ENCODE peak calls at places on chromosomes 3 and 15, in six cellular contexts. One of them, this sample, is unnamed.

GRCh38 chr3:141656771-141657170 is 81.3 kb upstream of the RNF7 start:
- DNase-seq in SJSA1: peak; percentile 66
- DNase-seq in OCI-LY7: no peak
- DNase-seq in lower lobe of right lung: no peak
- DNase-seq in CD8-positive, alpha-beta T cell: no peak
- DNase-seq in transverse colon: no peak
- DNase-seq in this sample: no peak

GRCh38 chr3:50550079-50550736 is 17.3 kb downstream of the C3orf18 start:
- DNase-seq in SJSA1: peak; percentile 53
- DNase-seq in OCI-LY7: peak; percentile 59
- DNase-seq in lower lobe of right lung: peak; percentile 71
- DNase-seq in CD8-positive, alpha-beta T cell: peak; percentile 74
- DNase-seq in transverse colon: peak; percentile 52
- DNase-seq in this sample: peak; percentile 30

GRCh38 chr3:184315871-184316661 is 1.7 kb downstream of the EIF4G1 start:
- DNase-seq in SJSA1: no peak
- DNase-seq in OCI-LY7: no peak
- DNase-seq in lower lobe of right lung: no peak
- DNase-seq in CD8-positive, alpha-beta T cell: no peak
- DNase-seq in transverse colon: no peak
- DNase-seq in this sample: no peak

GRCh38 chr15:65646486-65646885 is 24.7 kb downstream of the SLC24A1 start:
- DNase-seq in SJSA1: no peak
- DNase-seq in OCI-LY7: no peak
- DNase-seq in lower lobe of right lung: no peak
- DNase-seq in CD8-positive, alpha-beta T cell: no peak
- DNase-seq in transverse colon: no peak
- DNase-seq in this sample: no peak

GRCh38 chr3:45574067-45574494 is 20.5 kb upstream of the LIMD1 start:
- DNase-seq in SJSA1: no peak
- DNase-seq in OCI-LY7: no peak
- DNase-seq in lower lobe of right lung: no peak
- DNase-seq in CD8-positive, alpha-beta T cell: no peak
- DNase-seq in transverse colon: no peak
- DNase-seq in this sample: no peak

GRCh38 chr15:33671456-33671855 is 296.8 kb upstream of the CHRM5 start:
- DNase-seq in SJSA1: no peak
- DNase-seq in OCI-LY7: peak; percentile 86
- DNase-seq in lower lobe of right lung: no peak
- DNase-seq in CD8-positive, alpha-beta T cell: no peak
- DNase-seq in transverse colon: no peak
- DNase-seq in this sample: no peak

GRCh38 chr15:62067448-62068044 is 769 bp downstream of the C2CD4A start:
- DNase-seq in SJSA1: no peak
- DNase-seq in OCI-LY7: no peak
- DNase-seq in lower lobe of right lung: peak; percentile 52
- DNase-seq in CD8-positive, alpha-beta T cell: peak; percentile 49
- DNase-seq in transverse colon: peak; percentile 28
- DNase-seq in this sample: peak; percentile 13

GRCh38 chr15:23072633-23073032 is 33.3 kb upstream of the TUBGCP5 start:
- DNase-seq in SJSA1: no peak
- DNase-seq in OCI-LY7: no peak
- DNase-seq in lower lobe of right lung: no peak
- DNase-seq in CD8-positive, alpha-beta T cell: no peak
- DNase-seq in transverse colon: no peak
- DNase-seq in this sample: no peak

GRCh38 chr3:46368569-46368968 is 2.2 kb upstream of the CCR5 start:
- DNase-seq in SJSA1: no peak
- DNase-seq in OCI-LY7: peak; percentile 48
- DNase-seq in lower lobe of right lung: peak; percentile 78
- DNase-seq in CD8-positive, alpha-beta T cell: peak; percentile 76
- DNase-seq in transverse colon: peak; percentile 77
- DNase-seq in this sample: peak; percentile 49

GRCh38 chr15:89444855-89445254 is 51.5 kb downstream of the RHCG start:
- DNase-seq in SJSA1: no peak
- DNase-seq in OCI-LY7: no peak
- DNase-seq in lower lobe of right lung: no peak
- DNase-seq in CD8-positive, alpha-beta T cell: no peak
- DNase-seq in transverse colon: no peak
- DNase-seq in this sample: no peak

GRCh38 chr3:148757238-148757930 is 59.7 kb downstream of the AGTR1 start:
- DNase-seq in SJSA1: no peak
- DNase-seq in OCI-LY7: no peak
- DNase-seq in lower lobe of right lung: no peak
- DNase-seq in CD8-positive, alpha-beta T cell: no peak
- DNase-seq in transverse colon: no peak
- DNase-seq in this sample: no peak

GRCh38 chr15:34125945-34126344 is 24.1 kb downstream of the PGBD4 start:
- DNase-seq in SJSA1: no peak
- DNase-seq in OCI-LY7: no peak
- DNase-seq in lower lobe of right lung: no peak
- DNase-seq in CD8-positive, alpha-beta T cell: no peak
- DNase-seq in transverse colon: no peak
- DNase-seq in this sample: no peak

GRCh38 chr3:53045107-53045783 is 628 bp downstream of the SFMBT1 start:
- DNase-seq in SJSA1: no peak
- DNase-seq in OCI-LY7: peak; percentile 76
- DNase-seq in lower lobe of right lung: peak; percentile 71
- DNase-seq in CD8-positive, alpha-beta T cell: peak; percentile 77
- DNase-seq in transverse colon: peak; percentile 64
- DNase-seq in this sample: peak; percentile 69

GRCh38 chr15:31367021-31367729 is 40.5 kb downstream of the KLF13 start:
- DNase-seq in SJSA1: no peak
- DNase-seq in OCI-LY7: no peak
- DNase-seq in lower lobe of right lung: peak; percentile 61
- DNase-seq in CD8-positive, alpha-beta T cell: no peak
- DNase-seq in transverse colon: no peak
- DNase-seq in this sample: no peak

GRCh38 chr3:45174234-45174633 is 28.1 kb upstream of the CDCP1 start:
- DNase-seq in SJSA1: no peak
- DNase-seq in OCI-LY7: no peak
- DNase-seq in lower lobe of right lung: no peak
- DNase-seq in CD8-positive, alpha-beta T cell: no peak
- DNase-seq in transverse colon: no peak
- DNase-seq in this sample: no peak

GRCh38 chr15:52208306-52208946 is 17.2 kb upstream of the GNB5 start:
- DNase-seq in SJSA1: peak; percentile 75
- DNase-seq in OCI-LY7: peak; percentile 79
- DNase-seq in lower lobe of right lung: peak; percentile 58
- DNase-seq in CD8-positive, alpha-beta T cell: peak; percentile 81
- DNase-seq in transverse colon: peak; percentile 66
- DNase-seq in this sample: peak; percentile 45

GRCh38 chr15:32908921-32909320 is 191.1 kb downstream of the GREM1 start:
- DNase-seq in SJSA1: no peak
- DNase-seq in OCI-LY7: peak; percentile 32
- DNase-seq in lower lobe of right lung: no peak
- DNase-seq in CD8-positive, alpha-beta T cell: no peak
- DNase-seq in transverse colon: no peak
- DNase-seq in this sample: no peak

GRCh38 chr15:26615188-26615926 is 157.5 kb downstream of the GABRB3 start:
- DNase-seq in SJSA1: no peak
- DNase-seq in OCI-LY7: no peak
- DNase-seq in lower lobe of right lung: no peak
- DNase-seq in CD8-positive, alpha-beta T cell: no peak
- DNase-seq in transverse colon: no peak
- DNase-seq in this sample: no peak
- H3K9me3 ChIP-seq in SJSA1: no peaks in the 10 kb centered on the region
- H3K9me3 ChIP-seq in OCI-LY7: peaks cover 7% of the 10 kb centered on the region
- H3K9me3 ChIP-seq in lower lobe of right lung: no peaks in the 10 kb centered on the region
- H3K9me3 ChIP-seq in CD8-positive, alpha-beta T cell: no peaks in the 10 kb centered on the region
- H3K9me3 ChIP-seq in transverse colon: peaks cover 10% of the 10 kb centered on the region
- H3K9me3 ChIP-seq in this sample: peaks cover under 1% of the 10 kb centered on the region

DNA sequence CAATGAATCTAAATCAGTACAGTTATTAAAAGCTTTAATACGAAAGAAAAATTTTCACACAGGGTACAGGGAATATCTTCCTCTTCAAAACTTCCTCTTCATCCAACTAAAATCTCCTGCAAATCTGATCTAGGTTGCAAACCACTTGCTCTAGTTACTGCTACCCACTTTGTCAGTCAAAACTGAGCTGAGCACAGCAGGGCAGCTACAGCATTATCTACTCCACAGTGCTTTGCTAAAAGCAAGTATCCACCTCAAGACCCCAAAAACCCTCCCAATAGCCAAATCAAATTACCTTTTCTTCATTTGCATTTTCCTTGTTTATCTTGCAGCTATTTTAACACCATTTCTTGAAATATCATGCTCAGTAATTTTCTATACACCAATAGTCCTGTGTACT is 14.7 kb downstream of the ZNF280D start:
- DNase-seq in SJSA1: no peak
- DNase-seq in OCI-LY7: no peak
- DNase-seq in lower lobe of right lung: no peak
- DNase-seq in CD8-positive, alpha-beta T cell: no peak
- DNase-seq in transverse colon: no peak
- DNase-seq in this sample: no peak
- H3K9me3 ChIP-seq in SJSA1: no peaks in the 10 kb centered on the region
- H3K9me3 ChIP-seq in OCI-LY7: no peaks in the 10 kb centered on the region
- H3K9me3 ChIP-seq in lower lobe of right lung: no peaks in the 10 kb centered on the region
- H3K9me3 ChIP-seq in CD8-positive, alpha-beta T cell: no peaks in the 10 kb centered on the region
- H3K9me3 ChIP-seq in transverse colon: no peaks in the 10 kb centered on the region
- H3K9me3 ChIP-seq in this sample: no peaks in the 10 kb centered on the region

DNA sequence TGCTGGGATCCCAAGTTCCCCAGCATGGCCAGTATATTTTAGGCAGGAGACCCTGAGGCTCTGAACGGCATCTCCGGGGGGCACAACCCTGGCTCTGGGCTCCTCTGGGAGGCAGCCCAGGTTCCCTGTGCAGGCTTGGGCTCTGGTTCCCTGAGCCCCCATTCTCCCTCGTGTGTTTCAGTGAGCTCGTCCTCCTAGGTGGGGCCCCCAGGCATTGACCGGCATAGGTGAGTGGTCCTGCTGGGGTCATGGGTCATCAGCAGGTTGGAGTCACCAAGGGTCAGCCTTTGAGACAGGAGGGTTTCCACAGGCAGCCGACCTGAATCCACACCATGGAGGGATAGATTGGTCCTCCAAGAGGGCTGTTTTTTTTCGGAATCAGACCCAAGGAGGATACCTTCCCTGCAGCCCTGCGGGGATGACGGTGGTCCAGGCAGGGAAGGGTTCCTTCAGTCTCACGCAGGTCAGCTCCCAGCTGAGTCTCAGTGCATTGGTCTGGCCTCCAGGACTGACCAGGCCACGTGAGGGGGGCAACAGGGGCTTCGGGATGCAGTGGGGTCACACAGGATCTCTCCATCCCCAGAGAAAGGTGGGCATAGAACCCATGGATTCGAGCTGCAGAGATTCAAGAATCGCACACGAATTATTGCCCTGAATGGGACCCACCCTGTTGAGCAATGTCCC is 226.0 kb downstream of the SNRPN start:
- DNase-seq in SJSA1: peak; percentile 16
- DNase-seq in OCI-LY7: no peak
- DNase-seq in lower lobe of right lung: peak; percentile 9
- DNase-seq in CD8-positive, alpha-beta T cell: no peak
- DNase-seq in transverse colon: peak; percentile 1
- DNase-seq in this sample: peak; percentile 4
- H3K9me3 ChIP-seq in SJSA1: no peaks in the 10 kb centered on the region
- H3K9me3 ChIP-seq in OCI-LY7: no peaks in the 10 kb centered on the region
- H3K9me3 ChIP-seq in lower lobe of right lung: peaks cover 19% of the 10 kb centered on the region
- H3K9me3 ChIP-seq in CD8-positive, alpha-beta T cell: no peaks in the 10 kb centered on the region
- H3K9me3 ChIP-seq in transverse colon: no peaks in the 10 kb centered on the region
- H3K9me3 ChIP-seq in this sample: no peaks in the 10 kb centered on the region

GRCh38 chr15:29093065-29093435 is 176.6 kb downstream of the NSMCE3 start:
- DNase-seq in SJSA1: no peak
- DNase-seq in OCI-LY7: no peak
- DNase-seq in lower lobe of right lung: no peak
- DNase-seq in CD8-positive, alpha-beta T cell: no peak
- DNase-seq in transverse colon: no peak
- DNase-seq in this sample: no peak

GRCh38 chr15:29089731-29090616 is 179.6 kb downstream of the NSMCE3 start:
- DNase-seq in SJSA1: no peak
- DNase-seq in OCI-LY7: no peak
- DNase-seq in lower lobe of right lung: no peak
- DNase-seq in CD8-positive, alpha-beta T cell: peak; percentile 61
- DNase-seq in transverse colon: no peak
- DNase-seq in this sample: no peak

GRCh38 chr15:29090617-29091466 is 178.8 kb downstream of the NSMCE3 start:
- DNase-seq in SJSA1: no peak
- DNase-seq in OCI-LY7: peak; percentile 43
- DNase-seq in lower lobe of right lung: no peak
- DNase-seq in CD8-positive, alpha-beta T cell: peak; percentile 70
- DNase-seq in transverse colon: no peak
- DNase-seq in this sample: peak; percentile 39

GRCh38 chr15:29092376-29093064 is 177.1 kb downstream of the NSMCE3 start:
- DNase-seq in SJSA1: no peak
- DNase-seq in OCI-LY7: no peak
- DNase-seq in lower lobe of right lung: no peak
- DNase-seq in CD8-positive, alpha-beta T cell: no peak
- DNase-seq in transverse colon: no peak
- DNase-seq in this sample: no peak

DNA sequence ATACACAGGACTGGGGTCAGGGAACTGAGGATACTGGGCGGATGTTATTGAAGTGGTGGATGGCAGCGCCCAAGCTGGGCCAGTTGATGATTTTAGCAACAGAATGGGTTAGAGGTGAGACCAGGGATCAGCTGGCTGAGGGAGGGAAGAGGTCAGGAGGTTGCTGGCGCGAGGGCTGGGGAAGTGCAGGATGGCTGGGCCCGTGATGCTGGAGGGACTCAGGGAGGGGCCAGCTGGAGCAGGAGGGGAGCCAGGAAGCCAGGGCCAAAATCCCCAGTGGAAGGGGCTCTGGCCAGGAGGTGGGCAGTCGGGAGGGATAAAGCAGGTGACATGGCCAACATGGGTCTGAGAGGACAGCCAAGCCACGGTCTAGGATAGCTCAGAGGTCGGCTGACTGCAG is 178.0 kb downstream of the NSMCE3 start:
- DNase-seq in SJSA1: no peak
- DNase-seq in OCI-LY7: no peak
- DNase-seq in lower lobe of right lung: no peak
- DNase-seq in CD8-positive, alpha-beta T cell: no peak
- DNase-seq in transverse colon: no peak
- DNase-seq in this sample: no peak
- H3K9me3 ChIP-seq in SJSA1: no peaks in the 10 kb centered on the region
- H3K9me3 ChIP-seq in OCI-LY7: no peaks in the 10 kb centered on the region
- H3K9me3 ChIP-seq in lower lobe of right lung: no peaks in the 10 kb centered on the region
- H3K9me3 ChIP-seq in CD8-positive, alpha-beta T cell: no peaks in the 10 kb centered on the region
- H3K9me3 ChIP-seq in transverse colon: no peaks in the 10 kb centered on the region
- H3K9me3 ChIP-seq in this sample: no peaks in the 10 kb centered on the region

DNA sequence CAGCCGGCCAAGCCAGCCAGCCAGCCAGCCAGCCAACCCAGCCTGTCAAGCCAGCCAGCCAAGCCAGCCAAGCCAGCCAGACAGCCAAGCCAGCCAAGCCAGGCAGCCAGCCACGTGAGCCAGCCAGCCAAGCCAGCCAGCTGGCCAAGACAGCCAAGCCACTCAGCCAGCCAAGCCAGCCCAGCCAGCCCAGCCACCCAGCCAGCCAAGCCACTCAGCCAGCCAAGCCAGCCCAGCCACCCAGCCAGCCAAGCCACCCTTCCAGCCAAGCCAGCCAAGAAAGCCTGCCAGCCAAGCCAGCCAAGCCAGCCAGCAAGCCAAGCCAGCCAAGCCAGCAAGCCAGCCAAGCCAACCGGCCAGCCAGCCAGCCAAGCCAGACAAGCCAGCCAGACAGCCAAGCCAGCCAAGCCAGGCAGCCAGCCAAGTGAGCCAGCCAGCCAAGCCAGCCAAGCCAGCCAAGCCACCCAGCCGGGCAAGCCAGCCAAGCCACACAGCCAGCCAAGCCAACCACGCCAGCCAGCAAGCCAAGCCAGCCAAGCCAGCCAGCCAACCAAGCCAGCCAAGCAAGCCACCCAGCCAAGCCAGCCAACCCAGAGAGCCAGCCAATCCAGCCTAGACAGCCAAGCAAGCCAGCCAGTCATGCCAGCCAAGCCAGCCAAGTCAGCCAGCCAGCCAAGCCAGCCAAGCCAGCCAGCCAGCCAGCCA is 199.5 kb downstream of the GOLGA6L6 start:
- DNase-seq in SJSA1: peak; percentile 86
- DNase-seq in OCI-LY7: no peak
- DNase-seq in lower lobe of right lung: peak; percentile 90
- DNase-seq in CD8-positive, alpha-beta T cell: peak; percentile 57
- DNase-seq in transverse colon: peak; percentile 41
- DNase-seq in this sample: peak; percentile 22
- H3K9me3 ChIP-seq in SJSA1: peaks cover 13% of the 10 kb centered on the region
- H3K9me3 ChIP-seq in OCI-LY7: peaks cover 24% of the 10 kb centered on the region
- H3K9me3 ChIP-seq in lower lobe of right lung: peaks cover 11% of the 10 kb centered on the region
- H3K9me3 ChIP-seq in CD8-positive, alpha-beta T cell: no peaks in the 10 kb centered on the region
- H3K9me3 ChIP-seq in transverse colon: peaks cover 3% of the 10 kb centered on the region
- H3K9me3 ChIP-seq in this sample: peaks cover 3% of the 10 kb centered on the region